ENCODE peak calls at places on chromosomes 3 and 15, in four cellular contexts. One of them, this sample, is unnamed.

GRCh38 chr15:58114812-58115211 is 23.4 kb upstream of the AQP9 start:
- DNase-seq in K562: peak; percentile 20
- DNase-seq in HepG2: no peak
- DNase-seq in GM12878: no peak
- DNase-seq in this sample: no peak

GRCh38 chr3:61650276-61650675 is 88.9 kb downstream of the PTPRG start:
- DNase-seq in K562: no peak
- DNase-seq in HepG2: no peak
- DNase-seq in GM12878: no peak
- DNase-seq in this sample: no peak

GRCh38 chr15:70608156-70608555 is 155.2 kb downstream of the UACA start:
- DNase-seq in K562: no peak
- DNase-seq in HepG2: no peak
- DNase-seq in GM12878: no peak
- DNase-seq in this sample: no peak

GRCh38 chr3:173793963-173794362 is 396.4 kb downstream of the NLGN1 start:
- DNase-seq in K562: no peak
- DNase-seq in HepG2: no peak
- DNase-seq in GM12878: no peak
- DNase-seq in this sample: no peak

GRCh38 chr3:65569845-65570405 is 468.8 kb downstream of the MAGI1 start:
- DNase-seq in K562: peak; percentile 15
- DNase-seq in HepG2: no peak
- DNase-seq in GM12878: no peak
- DNase-seq in this sample: no peak

GRCh38 chr3:64684715-64685261 is 3.0 kb downstream of the ADAMTS9 start:
- DNase-seq in K562: no peak
- DNase-seq in HepG2: no peak
- DNase-seq in GM12878: no peak
- DNase-seq in this sample: peak; percentile 54

GRCh38 chr3:32960404-32961160 is 9.1 kb downstream of the CCR4 start:
- DNase-seq in K562: no peak
- DNase-seq in HepG2: no peak
- DNase-seq in GM12878: no peak
- DNase-seq in this sample: no peak

GRCh38 chr3:87207500-87207899 is 19.6 kb upstream of the CHMP2B start:
- DNase-seq in K562: no peak
- DNase-seq in HepG2: no peak
- DNase-seq in GM12878: no peak
- DNase-seq in this sample: no peak

GRCh38 chr3:37500518-37500917 is 326.1 kb upstream of the LRRFIP2 start:
- DNase-seq in K562: no peak
- DNase-seq in HepG2: no peak
- DNase-seq in GM12878: no peak
- DNase-seq in this sample: no peak

GRCh38 chr3:128879991-128880390 is 571 bp downstream of the ACAD9 start:
- DNase-seq in K562: no peak
- DNase-seq in HepG2: no peak
- DNase-seq in GM12878: no peak
- DNase-seq in this sample: no peak

DNA sequence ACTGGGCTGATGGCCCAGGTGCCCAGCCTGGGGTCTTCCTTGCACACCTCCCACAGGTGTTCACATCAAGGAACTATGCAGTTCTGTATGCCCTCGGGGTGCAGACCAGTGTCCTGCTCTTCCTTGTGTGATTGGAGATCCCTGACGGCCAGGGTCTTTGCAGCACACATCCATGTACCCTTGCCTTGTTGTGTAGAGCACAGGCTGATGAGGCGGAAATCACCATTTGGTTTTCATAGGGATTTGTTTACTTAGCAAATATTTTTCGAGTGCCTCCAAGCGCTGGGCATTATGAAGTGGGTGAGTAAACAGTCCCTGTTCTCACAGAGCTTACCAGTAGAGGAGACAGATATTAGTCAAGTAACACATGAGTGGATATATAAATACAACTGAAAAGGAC is 209.3 kb upstream of the UMPS start:
- DNase-seq in K562: no peak
- DNase-seq in HepG2: peak; percentile 79
- DNase-seq in GM12878: no peak
- DNase-seq in this sample: no peak
- TF ChIP-seq TCF7 in K562: no peak
- TF ChIP-seq TCF7 in HepG2: no peak
- TF ChIP-seq TCF7 in GM12878: no peak
- TF ChIP-seq TCF7 in this sample: no peak

GRCh38 chr3:136577791-136578190 is 174.4 kb downstream of the STAG1 start:
- DNase-seq in K562: no peak
- DNase-seq in HepG2: peak; percentile 17
- DNase-seq in GM12878: no peak
- DNase-seq in this sample: no peak
- TF ChIP-seq CREM in K562: no peak
- TF ChIP-seq CREM in HepG2: no peak
- TF ChIP-seq CREM in GM12878: no peak
- TF ChIP-seq CREM in this sample: no peak

GRCh38 chr3:71398157-71398836 is 185.2 kb downstream of the FOXP1 start:
- DNase-seq in K562: no peak
- DNase-seq in HepG2: no peak
- DNase-seq in GM12878: no peak
- DNase-seq in this sample: no peak

GRCh38 chr3:71395470-71395869 is 188.1 kb downstream of the FOXP1 start:
- DNase-seq in K562: no peak
- DNase-seq in HepG2: no peak
- DNase-seq in GM12878: no peak
- DNase-seq in this sample: no peak

GRCh38 chr3:71397046-71397445 is 186.5 kb downstream of the FOXP1 start:
- DNase-seq in K562: peak; percentile 33
- DNase-seq in HepG2: peak; percentile 15
- DNase-seq in GM12878: no peak
- DNase-seq in this sample: no peak

GRCh38 chr3:71393745-71394144 is 189.8 kb downstream of the FOXP1 start:
- DNase-seq in K562: no peak
- DNase-seq in HepG2: no peak
- DNase-seq in GM12878: no peak
- DNase-seq in this sample: no peak

DNA sequence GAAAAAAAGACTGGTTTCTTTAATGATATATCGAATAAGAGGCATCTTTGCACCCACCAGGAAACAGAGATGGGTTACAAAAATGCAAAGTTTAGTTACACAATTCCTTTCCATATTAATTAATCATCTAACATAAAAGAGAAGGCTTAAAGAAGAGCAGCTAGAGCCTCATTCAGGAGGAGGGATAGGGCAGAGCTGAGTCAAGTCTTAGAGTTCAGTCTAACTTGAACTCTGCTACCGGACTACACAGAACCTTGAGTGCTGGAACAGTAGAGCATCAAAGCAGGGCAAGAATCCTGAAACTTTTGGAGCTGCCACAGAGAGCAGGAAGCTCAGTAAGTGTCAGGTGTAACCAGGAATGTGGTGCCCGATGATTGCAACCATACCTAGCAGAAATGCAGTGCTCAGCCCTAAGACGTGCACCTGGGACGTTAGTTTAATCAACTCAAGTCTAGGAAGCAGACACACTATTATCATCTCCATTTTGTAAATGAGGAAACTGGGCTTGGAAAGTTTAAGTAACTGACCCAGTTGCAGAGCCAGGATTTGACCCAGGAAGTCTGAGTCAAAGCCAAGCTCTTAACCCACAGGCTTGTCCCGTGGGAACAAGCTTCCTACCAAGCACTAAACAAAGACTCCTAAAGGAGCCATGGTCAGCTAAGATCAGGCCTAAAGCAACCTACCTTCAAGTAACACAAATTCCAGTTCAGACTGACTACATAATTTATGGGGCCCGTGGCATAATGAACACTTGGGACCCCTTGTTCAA is 187.4 kb downstream of the FOXP1 start:
- DNase-seq in K562: no peak
- DNase-seq in HepG2: no peak
- DNase-seq in GM12878: no peak
- DNase-seq in this sample: no peak
- TF ChIP-seq TCF7 in K562: no peak
- TF ChIP-seq TCF7 in HepG2: no peak
- TF ChIP-seq TCF7 in GM12878: no peak
- TF ChIP-seq TCF7 in this sample: no peak

GRCh38 chr3:53846134-53846850 is at the start of the genes CHDH and IL17RB:
- DNase-seq in K562: peak; percentile 61
- DNase-seq in HepG2: peak; percentile 77
- DNase-seq in GM12878: no peak
- DNase-seq in this sample: peak; percentile 76
- TF ChIP-seq CREM in K562: no peak
- TF ChIP-seq CREM in HepG2: no peak
- TF ChIP-seq CREM in GM12878: no peak
- TF ChIP-seq CREM in this sample: peak; percentile 89

DNA sequence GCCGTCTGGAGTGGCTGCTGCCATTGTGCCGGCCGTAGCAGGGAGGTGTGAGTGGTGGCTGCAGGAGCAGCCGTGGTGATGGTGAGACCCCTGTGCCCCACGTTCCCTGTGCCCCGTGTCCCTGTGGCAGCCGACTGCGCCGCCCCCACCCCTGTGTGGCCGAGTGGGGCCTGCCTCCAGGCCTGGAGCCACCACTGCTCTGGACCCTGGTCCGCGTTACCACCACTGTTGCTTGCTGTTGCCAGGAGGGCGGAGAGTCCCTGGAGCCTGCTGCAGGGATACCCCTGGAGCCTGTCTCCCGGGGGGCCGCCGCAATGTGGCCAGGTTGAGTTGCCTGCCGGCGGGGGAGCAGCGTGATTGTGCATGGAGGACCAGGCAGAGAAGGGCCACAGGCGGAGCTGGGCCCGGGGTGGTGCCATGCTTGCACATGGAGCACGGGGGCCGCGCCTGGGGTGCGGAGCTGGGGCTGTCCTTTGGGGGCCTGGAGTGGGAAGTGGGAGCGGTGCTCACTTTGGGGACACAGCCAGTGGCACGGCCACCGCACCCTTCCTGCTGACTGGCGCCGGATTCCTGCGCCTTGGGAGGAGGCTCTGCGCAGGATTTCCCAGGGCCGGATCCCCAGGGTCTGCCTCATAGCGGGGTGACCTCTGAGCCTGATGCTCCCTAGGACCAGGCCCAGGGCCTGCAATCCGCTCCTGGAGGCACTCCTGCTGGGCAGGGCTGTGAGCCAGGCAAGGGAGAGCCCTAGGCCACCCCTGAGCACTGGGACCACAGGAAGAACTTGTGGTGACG is 50.0 kb downstream of the SLC6A20 start:
- DNase-seq in K562: no peak
- DNase-seq in HepG2: no peak
- DNase-seq in GM12878: no peak
- DNase-seq in this sample: no peak
- TF ChIP-seq TCF7 in K562: no peak
- TF ChIP-seq TCF7 in HepG2: no peak
- TF ChIP-seq TCF7 in GM12878: no peak
- TF ChIP-seq TCF7 in this sample: no peak

GRCh38 chr15:85749261-85750151 is 45.2 kb downstream of the KLHL25 start:
- DNase-seq in K562: no peak
- DNase-seq in HepG2: no peak
- DNase-seq in GM12878: no peak
- DNase-seq in this sample: no peak
- TF ChIP-seq CREM in K562: no peak
- TF ChIP-seq CREM in HepG2: no peak
- TF ChIP-seq CREM in GM12878: no peak
- TF ChIP-seq CREM in this sample: no peak

DNA sequence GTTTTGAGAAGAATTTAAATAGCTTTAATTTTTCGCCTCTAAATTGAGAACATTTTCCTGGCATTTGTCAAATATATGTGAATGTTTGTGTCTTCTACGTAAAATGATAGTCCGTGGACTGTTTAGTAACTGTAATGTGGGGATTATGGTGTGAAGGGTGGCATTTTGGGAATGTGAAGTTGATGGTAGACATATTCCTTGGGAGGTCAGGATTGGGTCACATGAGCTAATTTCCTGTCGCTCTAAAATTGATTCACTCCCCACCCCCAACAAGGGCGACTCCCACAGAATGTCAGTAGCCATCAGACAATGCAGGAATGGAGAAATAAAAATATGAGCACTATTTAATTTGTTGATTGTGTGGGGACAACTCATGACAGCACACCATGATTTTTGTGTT is 107.4 kb downstream of the ITPR1 start:
- DNase-seq in K562: no peak
- DNase-seq in HepG2: no peak
- DNase-seq in GM12878: no peak
- DNase-seq in this sample: no peak
- TF ChIP-seq TCF7 in K562: no peak
- TF ChIP-seq TCF7 in HepG2: no peak
- TF ChIP-seq TCF7 in GM12878: no peak
- TF ChIP-seq TCF7 in this sample: no peak

DNA sequence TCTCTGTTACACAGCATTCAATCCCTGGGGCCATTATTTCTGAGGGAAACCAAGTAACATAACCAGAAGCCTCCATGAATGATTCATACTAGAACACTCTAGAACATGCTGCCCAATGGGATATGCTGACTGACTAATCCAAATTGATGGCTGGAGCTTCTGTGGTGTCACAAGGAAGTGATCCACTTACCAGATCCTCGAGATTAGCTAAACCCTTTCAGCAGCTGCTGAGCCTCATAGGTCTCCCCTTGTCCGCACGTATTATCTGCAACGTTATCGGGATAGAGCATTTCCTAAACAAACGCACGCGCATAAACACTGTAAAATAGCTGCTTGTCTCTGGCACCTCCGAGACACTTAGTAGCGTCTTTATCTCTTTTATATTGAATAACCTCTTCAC is 61.2 kb upstream of the PROK2 start:
- DNase-seq in K562: no peak
- DNase-seq in HepG2: no peak
- DNase-seq in GM12878: no peak
- DNase-seq in this sample: no peak
- TF ChIP-seq CREM in K562: peak; percentile 25
- TF ChIP-seq CREM in HepG2: no peak
- TF ChIP-seq CREM in GM12878: no peak
- TF ChIP-seq CREM in this sample: no peak

GRCh38 chr3:46127503-46127902 is 80.6 kb downstream of the CCR1 start:
- DNase-seq in K562: no peak
- DNase-seq in HepG2: peak; percentile 3
- DNase-seq in GM12878: no peak
- DNase-seq in this sample: no peak
- TF ChIP-seq TCF7 in K562: no peak
- TF ChIP-seq TCF7 in HepG2: no peak
- TF ChIP-seq TCF7 in GM12878: no peak
- TF ChIP-seq TCF7 in this sample: no peak

This sample was measured in WTC11.